ENCODE peak calls at places on chromosomes 1 and 21, in six cellular contexts. X is tibial nerve, I is body of pancreas, K is K562, C is esophagus muscularis mucosa, G is endothelial cell of umbilical vein. D is an unnamed sample.
A peak's percentile ranks its signal among the peaks of the same experiment; 100 is the strongest.

GRCh38 chr1:22636927-22637326 is 499 bp downstream of the C1QA start:
- DNase-seq in G (no peak), X (no peak), K (no peak), C (no peak), I (no peak), D (no peak)

GRCh38 chr21:42674351-42674940 is 21.0 kb downstream of the PDE9A start:
- DNase-seq in X (no peak), K (peak; percentile 64), G (no peak), C (peak; percentile 93), I (no peak), D (no peak)

GRCh38 chr21:42213082-42213774 is 5.7 kb upstream of the ABCG1 start:
- DNase-seq in I (no peak), K (no peak), X (no peak), G (no peak), C (no peak), D (peak; percentile 77)

GRCh38 chr1:209652873-209653401 is 712 bp upstream of the LAMB3 start:
- DNase-seq in G (peak; percentile 64), K (peak; percentile 45), X (peak; percentile 57), C (no peak), I (peak; percentile 98), D (peak; percentile 86)

GRCh38 chr1:172391972-172392371 is 28.5 kb upstream of the C1orf105 start:
- DNase-seq in X (no peak), C (no peak), I (no peak), G (no peak), K (no peak), D (no peak)

GRCh38 chr1:43835141-43836021 is 98.2 kb upstream of the ARTN start:
- DNase-seq in G (peak; percentile 10), I (no peak), X (no peak), C (peak; percentile 21), K (peak; percentile 58), D (no peak)

GRCh38 chr1:26700711-26701110 is 4.9 kb downstream of the ARID1A start:
- DNase-seq in I (no peak), G (no peak), C (no peak), K (no peak), X (no peak), D (no peak)

GRCh38 chr1:77687519-77687906 is 5.1 kb upstream of the ZZZ3 start:
- DNase-seq in I (peak; percentile 45), K (no peak), G (no peak), X (no peak), C (no peak), D (no peak)

GRCh38 chr1:204130989-204131892 is 20.6 kb downstream of the ETNK2 start:
- DNase-seq in X (no peak), G (peak; percentile 87), I (peak; percentile 48), C (no peak), K (no peak), D (no peak)

GRCh38 chr1:43550598-43551246 is 20.0 kb downstream of the PTPRF start:
- DNase-seq in C (no peak), I (peak; percentile 35), K (peak; percentile 64), G (no peak), X (no peak), D (no peak)

GRCh38 chr1:172708452-172708851 is 49.5 kb downstream of the FASLG start:
- DNase-seq in I (no peak), C (no peak), K (no peak), G (no peak), X (no peak), D (no peak)

GRCh38 chr1:216665381-216665780 is 57.8 kb downstream of the ESRRG start:
- DNase-seq in G (no peak), C (no peak), X (no peak), K (no peak), I (no peak), D (no peak)

GRCh38 chr1:243735457-243735856 is 114.6 kb downstream of the AKT3 start:
- DNase-seq in C (no peak), G (no peak), I (no peak), K (no peak), X (no peak), D (no peak)

GRCh38 chr1:58143972-58144752 is 402.4 kb downstream of the OMA1 start:
- DNase-seq in C (no peak), K (no peak), I (no peak), G (no peak), X (no peak), D (no peak)

GRCh38 chr1:235279627-235280194 is 48.3 kb downstream of the ARID4B start:
- DNase-seq in X (no peak), I (no peak), K (no peak), G (no peak), C (no peak), D (no peak)

DNA sequence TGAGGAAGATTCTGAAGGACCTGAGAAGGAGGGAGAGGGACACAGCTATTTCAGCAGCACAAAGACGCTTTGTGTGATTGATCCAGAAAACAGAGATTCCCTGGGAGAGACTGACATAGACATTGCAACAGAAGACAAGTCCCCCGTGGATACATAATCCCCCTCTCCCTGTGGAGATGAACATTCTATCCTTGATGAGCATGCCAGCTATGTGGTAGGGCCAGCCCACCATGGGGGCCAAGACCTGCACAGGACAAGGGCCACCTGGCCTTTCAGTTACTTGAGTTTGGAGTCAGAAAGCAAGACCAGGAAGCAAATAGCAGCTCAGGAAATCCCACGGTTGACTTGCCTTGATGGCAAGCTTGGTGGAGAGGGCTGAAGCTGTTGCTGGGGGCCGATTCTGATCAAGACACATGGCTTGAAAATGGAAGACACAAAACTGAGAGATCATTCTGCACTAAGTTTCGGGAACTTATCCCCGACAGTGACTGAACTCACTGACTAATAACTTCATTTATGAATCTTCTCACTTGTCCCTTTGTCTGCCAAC is 161.4 kb upstream of the SGIP1 start:
- DNase-seq in K (no peak), G (no peak), I (no peak), X (no peak), C (no peak), D (no peak)
- TF ChIP-seq POLR2A in K (no peak), G (no peak), I (no peak), X (no peak), C (no peak), D (no peak)

GRCh38 chr21:34623519-34623918 is 8.6 kb upstream of the RCAN1 start:
- DNase-seq in K (no peak), C (no peak), I (no peak), X (no peak), G (no peak), D (peak; percentile 61)

GRCh38 chr21:34621434-34622000 is 6.6 kb upstream of the RCAN1 start:
- DNase-seq in I (no peak), C (no peak), G (no peak), X (no peak), K (no peak), D (no peak)

GRCh38 chr21:34617753-34618339 is 2.9 kb upstream of the RCAN1 start:
- DNase-seq in C (no peak), X (no peak), K (no peak), G (no peak), I (no peak), D (peak; percentile 20)

GRCh38 chr21:34615487-34615814 is 538 bp upstream of the RCAN1 start:
- DNase-seq in I (no peak), K (no peak), G (no peak), X (no peak), C (no peak), D (no peak)

DNA sequence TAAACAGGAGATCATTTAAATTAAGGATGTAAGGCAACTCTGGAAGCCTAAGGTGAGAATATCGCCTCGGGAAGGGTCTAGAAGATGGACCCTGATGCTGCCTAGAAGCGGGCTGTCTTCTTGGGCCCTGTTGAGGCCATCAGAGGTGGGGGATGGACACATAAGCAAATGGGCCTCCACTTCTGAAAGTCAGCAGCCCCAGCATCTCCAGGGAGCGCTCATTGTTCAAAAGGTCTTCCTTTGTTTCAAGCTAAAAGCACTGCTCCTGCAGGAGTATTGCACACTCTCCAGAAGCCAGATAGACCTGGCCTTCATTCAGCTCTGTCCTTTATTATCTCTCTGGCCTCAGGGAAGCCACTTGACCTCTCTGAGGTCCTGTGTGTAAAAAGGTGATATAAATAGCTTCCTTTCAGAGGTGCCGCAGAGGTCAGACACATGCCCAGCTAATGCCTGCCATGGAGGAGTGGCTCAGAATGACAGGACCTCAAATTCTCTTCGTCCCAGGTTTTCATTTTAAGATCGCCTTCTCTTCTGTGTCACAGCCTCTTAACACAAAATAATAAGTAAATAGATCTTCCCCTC is 5.3 kb upstream of the RCAN1 start:
- DNase-seq in I (no peak), K (no peak), C (no peak), X (no peak), G (no peak), D (peak; percentile 59)
- TF ChIP-seq CTCF in I (no peak), K (no peak), C (no peak), X (no peak), G (no peak), D (no peak)

DNA sequence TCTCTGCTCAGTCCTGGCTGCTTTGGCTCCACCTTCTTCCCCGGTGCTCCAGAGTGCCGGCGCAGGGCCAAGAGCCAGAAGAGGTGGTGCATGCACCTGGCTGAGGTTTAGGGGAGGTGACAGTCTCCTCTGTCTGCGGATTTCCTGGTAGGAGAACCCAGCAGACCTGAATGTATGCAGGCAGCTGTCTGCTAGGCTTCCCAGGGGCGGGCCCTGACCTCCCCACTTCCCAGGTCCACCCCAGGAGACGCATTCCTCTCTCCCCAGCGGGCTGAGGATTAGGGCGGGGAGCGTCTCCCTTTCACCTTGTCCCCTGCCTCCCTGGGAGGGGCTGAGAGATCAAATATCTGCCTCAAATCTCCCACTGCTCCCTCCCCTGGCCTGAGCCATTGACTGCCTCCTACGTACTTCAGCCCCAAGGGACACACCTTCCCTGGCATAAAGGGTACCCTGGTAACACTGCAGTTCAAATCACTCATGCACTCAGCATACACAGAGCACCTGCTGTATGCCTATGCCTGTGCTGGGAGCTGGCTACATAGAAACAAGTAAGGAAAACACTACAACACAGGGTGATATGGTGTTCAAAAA is 27.5 kb downstream of the DMBX1 start:
- DNase-seq in I (peak; percentile 81), K (peak; percentile 75), C (no peak), X (no peak), G (no peak), D (peak; percentile 92)
- H3K4me3 ChIP-seq in I (no peak overlapping the region), K (no peak overlapping the region), C (no peak overlapping the region), X (no peak overlapping the region), G (no peak overlapping the region), D (no peak overlapping the region)

GRCh38 chr1:1156140-1157032 is 17.3 kb upstream of the TTLL10 start:
- DNase-seq in K (no peak), I (no peak), G (no peak), C (no peak), X (no peak), D (no peak)

GRCh38 chr1:1157914-1158710 is 15.6 kb upstream of the TTLL10 start:
- DNase-seq in G (peak; percentile 38), I (peak; percentile 69), K (peak; percentile 83), C (no peak), X (no peak), D (no peak)

GRCh38 chr1:1155258-1155657 is 18.4 kb upstream of the TTLL10 start:
- DNase-seq in G (no peak), I (no peak), C (no peak), X (no peak), K (no peak), D (no peak)

GRCh38 chr1:1157033-1157365 is 16.7 kb upstream of the TTLL10 start:
- DNase-seq in X (no peak), I (peak; percentile 33), C (no peak), K (no peak), G (no peak), D (no peak)

DNA sequence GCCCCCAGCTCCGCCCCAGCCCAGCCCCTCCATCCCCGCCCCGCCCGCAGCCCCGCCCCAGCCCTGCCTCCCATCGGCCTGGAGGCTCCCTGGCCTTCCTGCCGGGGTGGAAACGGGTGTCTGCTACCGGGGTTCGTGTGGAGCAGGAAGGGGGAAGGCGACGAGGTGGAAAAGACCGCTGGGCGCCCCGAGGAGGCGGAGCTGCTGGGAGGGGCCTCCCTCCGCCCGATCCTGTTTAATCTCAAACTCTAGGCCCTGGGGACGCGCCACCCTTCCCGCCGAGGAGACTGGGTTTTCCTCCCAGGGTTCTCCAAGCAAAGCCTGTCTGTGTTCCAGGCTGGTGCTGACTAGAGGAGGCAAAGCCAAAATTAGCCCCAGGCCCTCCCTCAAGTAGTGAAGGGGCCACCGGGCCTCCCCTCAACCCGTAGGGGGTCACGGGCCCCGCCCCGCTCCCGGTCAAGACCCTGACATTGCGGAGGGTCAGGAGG is 16.2 kb upstream of the TTLL10 start:
- DNase-seq in I (peak; percentile 87), C (no peak), G (peak; percentile 70), X (peak; percentile 70), K (peak; percentile 98), D (peak; percentile 97)
- TF ChIP-seq POLR2A in I (peak; percentile 92), C (no peak), G (peak; percentile 62), X (peak; percentile 52), K (peak; percentile 88), D (peak; percentile 46)

D was measured in lower leg skin.